ENCODE peak calls at places on chromosomes 5 and 9, in nine cellular contexts. F, C, O, Z, M, R, V, U and S are unnamed samples.

GRCh38 chr5:181043285-181044092 is 3.4 kb downstream of the BTNL9 start:
- DNase-seq in O (no peak), Z (peak; percentile 32), M (no peak), C (peak; percentile 44), U (no peak), R (no peak), V (no peak), F (no peak), S (no peak)

GRCh38 chr9:117459941-117460340 is 45.1 kb upstream of the ASTN2 start:
- DNase-seq in R (no peak), M (no peak), F (no peak), V (no peak), U (no peak), C (no peak), Z (no peak), O (no peak), S (no peak)

GRCh38 chr5:142613231-142613630 is 72.7 kb downstream of the FGF1 start:
- DNase-seq in M (no peak), R (no peak), O (no peak), C (no peak), U (peak; percentile 80), Z (no peak), F (no peak), V (peak; percentile 16), S (no peak)

GRCh38 chr9:136799854-136800657 is 3.9 kb downstream of the CCDC183 start:
- DNase-seq in R (peak; percentile 93), M (peak; percentile 97), U (peak; percentile 44), C (peak; percentile 90), V (peak; percentile 97), O (peak; percentile 95), Z (peak; percentile 97), F (no peak), S (peak; percentile 94)

GRCh38 chr5:172093965-172094364 is 87.5 kb upstream of the FBXW11 start:
- DNase-seq in F (no peak), V (no peak), Z (peak; percentile 45), U (peak; percentile 52), C (no peak), R (no peak), O (no peak), M (no peak), S (no peak)

GRCh38 chr9:94967481-94967880 is 241.0 kb downstream of the AOPEP start:
- DNase-seq in O (peak; percentile 58), C (no peak), V (no peak), M (no peak), Z (no peak), R (no peak), U (no peak), F (no peak), S (no peak)

GRCh38 chr5:61525573-61526142 is 193.6 kb downstream of the ZSWIM6 start:
- DNase-seq in C (peak; percentile 65), M (peak; percentile 21), R (no peak), O (no peak), Z (no peak), U (no peak), F (no peak), V (peak; percentile 42), S (no peak)

GRCh38 chr5:72559866-72560766 is 52.9 kb upstream of the ZNF366 start:
- DNase-seq in C (no peak), F (no peak), R (no peak), M (no peak), O (no peak), Z (no peak), V (no peak), U (no peak), S (no peak)

GRCh38 chr9:126411225-126411947 is 84.8 kb downstream of the MVB12B start:
- DNase-seq in F (no peak), O (no peak), C (no peak), U (no peak), M (no peak), R (no peak), Z (no peak), V (no peak), S (no peak)

GRCh38 chr5:142825378-142826089 is 55.4 kb downstream of the ARHGAP26 start:
- DNase-seq in Z (no peak), O (no peak), U (no peak), M (peak; percentile 26), C (no peak), F (no peak), V (no peak), R (no peak), S (no peak)

GRCh38 chr5:160970605-160971191 is 118.7 kb upstream of the ATP10B start:
- DNase-seq in M (peak; percentile 49), U (peak; percentile 1), F (no peak), Z (no peak), V (peak; percentile 31), O (no peak), R (no peak), C (no peak), S (no peak)

GRCh38 chr5:95817430-95817829 is 5.1 kb downstream of the GLRX start:
- DNase-seq in M (peak; percentile 27), R (no peak), F (no peak), Z (peak; percentile 64), V (no peak), O (no peak), C (no peak), U (no peak), S (no peak)

GRCh38 chr5:84242286-84242685 is 142.4 kb downstream of the EDIL3 start:
- DNase-seq in R (no peak), C (no peak), F (no peak), O (no peak), Z (no peak), V (peak; percentile 8), M (no peak), U (peak; percentile 47), S (no peak)

GRCh38 chr9:6055213-6055612 is 39.8 kb upstream of the RANBP6 start:
- DNase-seq in C (peak; percentile 76), O (no peak), V (peak; percentile 87), Z (peak; percentile 61), F (no peak), U (peak; percentile 92), R (peak; percentile 79), M (peak; percentile 80), S (peak; percentile 49)

GRCh38 chr5:55865831-55866230 is 14.7 kb downstream of the IL31RA start:
- DNase-seq in Z (no peak), M (peak; percentile 10), C (no peak), V (peak; percentile 11), F (no peak), R (no peak), O (no peak), U (peak; percentile 41), S (peak; percentile 68)

GRCh38 chr5:132389051-132389331 is 19.5 kb downstream of the SLC22A5 start:
- DNase-seq in M (no peak), Z (no peak), U (no peak), V (no peak), O (no peak), R (no peak), F (no peak), C (no peak), S (no peak)

GRCh38 chr9:87160148-87161107 is 213.1 kb upstream of the GAS1 start:
- DNase-seq in F (no peak), U (peak; percentile 25), Z (no peak), R (no peak), M (no peak), V (no peak), C (no peak), O (no peak), S (no peak)
- TF ChIP-seq CTCF in F (no peak), U (no peak), Z (no peak), R (no peak), M (no peak), V (no peak), C (no peak), O (no peak), S (no peak)

DNA sequence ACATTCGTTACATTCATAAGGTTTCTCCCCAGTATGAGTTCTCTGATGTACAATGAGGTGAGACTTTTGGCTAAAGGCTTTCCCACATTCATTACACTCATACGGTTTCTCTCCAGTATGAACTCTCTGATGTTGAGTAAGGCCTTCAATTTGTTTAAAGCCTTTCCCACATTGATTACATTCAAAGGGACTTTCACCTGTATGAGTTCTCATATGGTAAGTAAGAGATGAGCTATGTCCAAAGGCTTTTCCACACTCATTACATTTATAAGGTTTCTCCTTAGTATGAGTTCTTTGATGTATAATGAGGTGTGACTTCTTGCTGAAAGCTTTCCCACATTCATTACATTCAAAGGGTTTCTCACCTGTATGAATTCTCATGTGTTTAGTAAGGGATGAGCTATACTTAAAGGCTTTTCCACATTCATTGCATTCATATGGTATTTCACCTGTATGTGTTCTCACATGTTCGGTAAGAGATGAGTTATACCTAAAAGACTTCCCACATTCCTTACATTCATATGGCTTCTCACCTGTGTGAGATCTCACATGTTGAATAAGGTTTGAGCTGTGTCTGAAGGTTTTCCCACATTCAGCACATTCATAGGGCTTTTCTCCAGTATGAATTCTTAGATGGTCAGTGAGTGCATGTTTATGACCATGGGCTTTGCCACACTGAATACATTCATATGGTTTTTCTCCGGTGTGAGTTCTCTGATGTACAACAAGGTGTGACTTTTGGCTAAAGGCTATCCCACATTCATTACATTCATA is 13.5 kb downstream of the ZFP37 start:
- DNase-seq in R (no peak), U (peak; percentile 26), F (no peak), Z (no peak), C (no peak), M (no peak), O (no peak), V (no peak), S (no peak)
- H3K9me3 ChIP-seq in R (peaks cover 3% of the 10 kb centered on the region), U (peaks cover 4% of the 10 kb centered on the region), F (peaks cover 94% of the 10 kb centered on the region), Z (peaks cover 48% of the 10 kb centered on the region), C (peaks cover 39% of the 10 kb centered on the region), M (peaks cover 71% of the 10 kb centered on the region), O (peaks cover 77% of the 10 kb centered on the region), V (peaks cover 88% of the 10 kb centered on the region), S (peaks cover 72% of the 10 kb centered on the region)

GRCh38 chr5:9544056-9544455 is 1.8 kb downstream of the SEMA5A start:
- DNase-seq in O (no peak), F (no peak), M (no peak), R (no peak), V (no peak), C (no peak), Z (no peak), U (no peak), S (no peak)

GRCh38 chr5:9544502-9545300 is 1.2 kb downstream of the SEMA5A start:
- DNase-seq in U (peak; percentile 85), R (peak; percentile 86), Z (peak; percentile 90), C (peak; percentile 93), F (no peak), M (peak; percentile 93), O (peak; percentile 88), V (peak; percentile 92), S (peak; percentile 94)

GRCh38 chr5:9545301-9545958 is 445 bp downstream of the SEMA5A start:
- DNase-seq in F (no peak), Z (peak; percentile 49), O (peak; percentile 24), U (no peak), V (peak; percentile 27), R (peak; percentile 30), M (peak; percentile 49), C (peak; percentile 30), S (peak; percentile 41)

GRCh38 chr5:9546973-9547947 is 1.4 kb upstream of the SEMA5A start:
- DNase-seq in Z (no peak), U (peak; percentile 75), M (peak; percentile 67), V (peak; percentile 58), F (no peak), O (no peak), R (peak; percentile 40), C (no peak), S (no peak)

GRCh38 chr5:9545959-9546851 is at the start of gene SEMA5A:
- DNase-seq in R (peak; percentile 80), C (peak; percentile 85), V (peak; percentile 88), Z (peak; percentile 82), F (no peak), M (peak; percentile 90), U (peak; percentile 67), O (peak; percentile 81), S (peak; percentile 85)
- TF ChIP-seq CTCF in R (no peak), C (peak; percentile 17), V (peak; percentile 21), Z (no peak), F (no peak), M (no peak), U (no peak), O (no peak), S (peak; percentile 11)

GRCh38 chr5:79893485-79893884 is 97.6 kb downstream of the MTX3 start:
- DNase-seq in F (no peak), Z (no peak), U (no peak), V (no peak), M (no peak), O (no peak), C (no peak), R (no peak), S (no peak)
- H3K9me3 ChIP-seq in F (no peaks in the 10 kb centered on the region), Z (no peaks in the 10 kb centered on the region), U (no peaks in the 10 kb centered on the region), V (no peaks in the 10 kb centered on the region), M (no peaks in the 10 kb centered on the region), O (no peaks in the 10 kb centered on the region), C (peaks cover 3% of the 10 kb centered on the region), R (no peaks in the 10 kb centered on the region), S (no peaks in the 10 kb centered on the region)